ENCODE peak calls at places on chromosome 21, in nine cellular contexts. G is GM12878; V is brain microvascular endothelial cell; N is nephron progenitor cell; B is activated T-cell treated with anti-CD3 and anti-CD28 coated beads, Interleukin-2, amount 50 U/mL, for 72 hours; K is endodermal cell; O is AG08395; F is astrocyte of the spinal cord; E is stimulated activated CD4-positive, alpha-beta T cell treated with anti-CD3 and anti-CD28 coated beads, Interleukin-15, amount 100 ng/mL, for 1 hour. L is an unnamed sample.

GRCh38 chr21:45286671-45287437 is 841 bp downstream of the POFUT2 start:
- DNase-seq in F (no peak), B (no peak), K (peak), G (no peak), O (no peak), V (no peak), N (peak), E (no peak), L (no peak)

GRCh38 chr21:45543710-45544448 is 1.6 kb upstream of the SLC19A1 start:
- DNase-seq in F (no peak), G (no peak), O (no peak), K (peak), E (no peak), V (no peak), N (no peak), B (no peak), L (no peak)

GRCh38 chr21:31915566-31915965 is 42.7 kb downstream of the HUNK start:
- DNase-seq in N (no peak), F (no peak), G (no peak), V (no peak), O (no peak), K (no peak), E (no peak), B (no peak), L (no peak)

GRCh38 chr21:45417951-45418300 is 13.0 kb downstream of the COL18A1 start:
- DNase-seq in B (no peak), V (no peak), G (no peak), K (peak), F (no peak), N (no peak), E (no peak), O (no peak), L (no peak)

GRCh38 chr21:35291963-35292627 is 243.0 kb upstream of the RUNX1 start:
- DNase-seq in O (no peak), E (no peak), B (no peak), G (no peak), V (no peak), F (peak), K (no peak), N (no peak), L (no peak)

GRCh38 chr21:45624356-45624854 is 19.1 kb upstream of the PCBP3 start:
- DNase-seq in V (no peak), G (no peak), K (peak), F (no peak), E (no peak), N (no peak), O (no peak), B (no peak), L (no peak)

GRCh38 chr21:45829566-45830147 is 151.9 kb upstream of the COL6A1 start:
- DNase-seq in O (no peak), G (no peak), V (no peak), B (no peak), E (no peak), F (no peak), K (no peak), N (no peak), L (no peak)

GRCh38 chr21:45593162-45594022 is 50.1 kb upstream of the PCBP3 start:
- DNase-seq in E (no peak), B (peak), O (no peak), V (no peak), N (no peak), K (no peak), F (no peak), G (peak), L (no peak)

GRCh38 chr21:35697321-35697808 is 363.0 kb downstream of the SETD4 start:
- DNase-seq in N (no peak), F (peak), O (peak), K (no peak), E (no peak), G (no peak), V (peak), B (peak), L (peak)

GRCh38 chr21:34952701-34953100 is 96.4 kb downstream of the RUNX1 start:
- DNase-seq in G (no peak), O (no peak), F (no peak), K (no peak), V (no peak), B (no peak), N (no peak), E (no peak), L (no peak)

L was measured in amygdala.